ENCODE peak calls at places on chromosomes 2 and 18, in six cellular contexts. U is gastrocnemius medialis, X is right cardiac atrium, K is HCT116, G is aorta, D is brain microvascular endothelial cell. P is an unnamed sample.

GRCh38 chr2:66901344-66901743 is 466.4 kb downstream of the MEIS1 start:
- DNase-seq in U (no peak), X (no peak), K (no peak), G (no peak), D (no peak), P (no peak)

GRCh38 chr2:128442891-128443302 is 124.2 kb upstream of the HS6ST1 start:
- DNase-seq in U (no peak), X (peak), K (no peak), G (peak), D (no peak), P (peak)

GRCh38 chr2:128979182-128979581 is 660.5 kb upstream of the HS6ST1 start:
- DNase-seq in U (no peak), X (no peak), K (no peak), G (no peak), D (no peak), P (no peak)

GRCh38 chr18:62788891-62789290 is 73.5 kb downstream of the PHLPP1 start:
- DNase-seq in U (no peak), X (no peak), K (no peak), G (no peak), D (no peak), P (no peak)

GRCh38 chr2:223100061-223100511 is 48.1 kb downstream of the KCNE4 start:
- DNase-seq in U (peak), X (peak), K (no peak), G (peak), D (peak), P (peak)

GRCh38 chr2:162840598-162841246 is 2.2 kb upstream of the KCNH7 start:
- DNase-seq in U (no peak), X (peak), K (peak), G (no peak), D (peak), P (no peak)

GRCh38 chr18:48928787-48929186 is 22.0 kb downstream of the SMAD7 start:
- DNase-seq in U (no peak), X (peak), K (no peak), G (peak), D (no peak), P (no peak)

GRCh38 chr18:31512203-31512764 is 14.3 kb downstream of the DSG2 start:
- DNase-seq in U (no peak), X (no peak), K (no peak), G (no peak), D (peak), P (no peak)

GRCh38 chr2:157684940-157685466 is 56.3 kb upstream of the ACVR1C start:
- DNase-seq in U (no peak), X (no peak), K (no peak), G (no peak), D (no peak), P (no peak)

GRCh38 chr2:230408244-230408842 is 7.7 kb upstream of the SP100 start:
- DNase-seq in U (peak), X (peak), K (no peak), G (no peak), D (peak), P (no peak)

DNA sequence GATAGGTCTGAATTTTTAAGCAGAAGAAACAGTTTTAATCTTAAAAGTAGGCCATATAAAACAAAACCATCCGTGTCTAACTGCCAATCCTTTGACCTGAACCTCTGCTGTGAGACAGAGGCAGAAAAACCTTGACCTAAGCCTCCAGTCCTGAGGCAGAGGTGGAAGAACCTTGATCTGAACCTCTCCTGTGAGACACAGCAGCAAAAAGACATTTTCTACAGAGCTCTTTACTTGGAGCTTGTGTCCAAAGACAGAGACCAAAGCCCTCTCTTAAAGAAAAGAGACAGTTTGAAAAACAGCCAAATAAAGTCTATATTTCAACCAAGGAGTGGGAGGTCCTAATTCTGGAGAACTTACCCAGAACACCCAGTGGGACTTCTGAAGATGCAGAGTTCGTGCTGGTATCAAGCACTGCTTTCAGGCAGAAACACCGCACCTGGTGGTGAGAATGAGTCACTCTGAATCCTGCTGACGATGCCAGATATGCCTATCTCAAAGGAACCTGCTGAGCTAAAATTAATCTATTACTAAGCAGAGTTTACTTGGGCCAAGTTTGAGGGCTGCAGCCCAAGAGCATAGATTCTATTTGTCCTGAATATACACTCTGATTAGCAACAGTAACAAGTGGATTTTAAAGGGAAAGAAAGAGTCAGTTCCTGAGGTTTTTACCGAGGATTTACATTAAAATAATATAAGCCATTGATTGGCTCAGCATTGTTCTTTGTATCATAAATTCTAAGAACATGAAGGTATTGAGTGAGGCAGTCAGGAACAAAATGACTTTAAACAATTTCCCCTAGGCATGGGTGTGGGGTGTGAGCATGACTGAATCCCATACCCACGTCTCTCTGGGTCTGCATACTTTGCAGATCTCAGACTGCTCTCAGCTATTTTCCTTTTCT is 806.4 kb downstream of the TRIB2 start:
- DNase-seq in U (peak), X (no peak), K (no peak), G (no peak), D (peak), P (peak)
- H3K27ac ChIP-seq in U (no peak), X (no peak), K (no peak), G (no peak), D (no peak), P (no peak)

DNA sequence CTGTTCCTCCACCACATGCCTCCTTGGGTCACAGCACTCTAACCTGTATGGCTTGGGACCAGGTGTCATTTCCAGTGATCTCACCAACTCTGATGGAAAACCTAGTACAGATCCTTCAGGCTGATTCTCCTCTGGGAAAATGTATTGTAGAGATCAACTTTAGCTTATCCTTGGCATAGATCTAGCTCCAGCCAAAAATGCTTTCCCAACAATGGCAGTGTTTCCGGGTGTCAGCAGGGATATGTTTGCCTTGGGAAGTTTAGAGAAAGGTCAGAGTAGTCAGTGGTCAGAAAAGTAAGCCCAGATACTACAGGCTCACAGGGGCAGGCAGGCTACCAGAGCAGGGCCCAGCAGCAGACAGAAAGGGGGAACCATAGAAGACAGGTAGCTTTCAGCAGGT is 73.6 kb downstream of the CD8B2 start:
- DNase-seq in U (no peak), X (no peak), K (no peak), G (no peak), D (no peak), P (no peak)
- H3K27ac ChIP-seq in U (no peak), X (no peak), K (no peak), G (no peak), D (no peak), P (no peak)

DNA sequence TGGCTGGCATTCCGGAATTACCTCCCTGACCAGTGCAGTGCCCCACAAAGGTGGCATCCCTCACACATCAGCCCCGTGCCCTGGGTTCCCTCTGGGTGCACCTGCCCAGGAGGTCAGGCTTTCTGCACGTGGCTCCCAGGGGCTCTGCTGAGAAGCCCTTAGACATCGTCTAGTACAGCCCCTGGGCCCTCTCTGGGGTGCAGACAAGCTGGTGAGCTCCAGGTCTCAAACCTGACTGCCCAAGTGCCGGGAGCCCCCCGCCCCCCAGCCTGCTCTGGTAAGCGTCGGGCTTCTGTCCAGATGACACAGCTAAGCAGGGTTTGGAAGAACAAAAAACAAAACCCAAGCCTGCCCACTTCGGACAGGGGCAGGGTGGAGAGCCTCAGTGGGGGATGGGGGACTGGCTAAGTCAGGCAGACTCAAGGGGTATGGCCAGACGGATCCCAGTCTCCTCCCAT is 20.2 kb downstream of the TWIST2 start:
- DNase-seq in U (no peak), X (no peak), K (no peak), G (peak), D (no peak), P (peak)
- H3K27ac ChIP-seq in U (peak), X (no peak), K (no peak), G (peak), D (no peak), P (peak)

GRCh38 chr2:2876350-2877042 is 501.1 kb downstream of the EIPR1 start:
- DNase-seq in U (no peak), X (no peak), K (no peak), G (no peak), D (no peak), P (no peak)
- H3K27ac ChIP-seq in U (no peak), X (no peak), K (no peak), G (no peak), D (no peak), P (no peak)

GRCh38 chr2:238093181-238094140 is 6.7 kb upstream of the ESPNL start:
- DNase-seq in U (no peak), X (no peak), K (no peak), G (no peak), D (no peak), P (no peak)

GRCh38 chr2:238094438-238095022 is 5.6 kb upstream of the ESPNL start:
- DNase-seq in U (no peak), X (no peak), K (no peak), G (no peak), D (no peak), P (no peak)

GRCh38 chr2:238091426-238092060 is 8.6 kb upstream of the ESPNL start:
- DNase-seq in U (no peak), X (peak), K (no peak), G (no peak), D (no peak), P (no peak)

GRCh38 chr2:238090887-238091286 is 9.3 kb upstream of the ESPNL start:
- DNase-seq in U (no peak), X (no peak), K (no peak), G (no peak), D (no peak), P (no peak)

DNA sequence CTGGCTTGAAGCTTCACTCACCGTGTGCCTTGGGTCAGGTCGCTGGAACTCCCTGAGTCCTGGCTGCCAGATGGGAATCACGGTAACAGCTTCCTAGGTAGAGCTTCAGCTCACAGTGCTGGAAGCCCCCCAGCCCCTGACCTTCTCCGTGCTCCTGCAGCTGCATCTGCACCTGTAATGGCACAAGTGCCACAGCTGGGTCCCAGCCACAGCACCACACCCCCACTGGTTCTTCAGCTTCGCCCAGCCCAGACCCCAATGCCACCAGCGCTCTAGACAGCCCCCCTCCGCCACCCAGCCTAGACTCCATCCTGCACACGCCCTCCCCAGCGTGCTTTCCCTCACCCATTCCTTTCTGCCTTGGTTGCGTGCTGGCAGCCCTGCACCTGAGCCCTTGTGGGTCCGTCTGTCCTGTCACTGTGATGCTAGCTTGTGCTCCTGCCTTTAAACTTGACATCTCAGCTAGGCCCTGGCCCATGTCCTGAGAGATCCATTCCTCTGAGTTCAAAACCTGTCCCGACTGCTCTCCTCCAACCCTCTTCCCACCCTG is 7.6 kb upstream of the ESPNL start:
- DNase-seq in U (no peak), X (no peak), K (no peak), G (no peak), D (no peak), P (no peak)
- H3K27ac ChIP-seq in U (no peak), X (no peak), K (no peak), G (no peak), D (no peak), P (no peak)

GRCh38 chr2:27715318-27716165 is 51.9 kb downstream of the SLC4A1AP start:
- DNase-seq in U (peak), X (peak), K (no peak), G (peak), D (peak), P (peak)
- H3K27ac ChIP-seq in U (peak), X (peak), K (peak), G (peak), D (no peak), P (peak)